ENCODE peak calls at places on chromosomes 16 and 17, in eight cellular contexts. One of them, this sample, is unnamed.

GRCh38 chr16:88005148-88005547 is 53.9 kb downstream of the BANP start:
- DNase-seq in AG09319: no peak
- DNase-seq in left lung: no peak
- DNase-seq in type B pancreatic cell: no peak
- DNase-seq in endothelial cell: peak
- DNase-seq in lower leg skin: peak
- DNase-seq in progenitor cell of endocrine pancreas: no peak
- DNase-seq in GM12865: no peak
- DNase-seq in this sample: peak

GRCh38 chr16:87487361-87487924 is 5.4 kb downstream of the ZCCHC14 start:
- DNase-seq in left lung: peak
- DNase-seq in AG09319: no peak
- DNase-seq in progenitor cell of endocrine pancreas: no peak
- DNase-seq in GM12865: no peak
- DNase-seq in type B pancreatic cell: no peak
- DNase-seq in lower leg skin: peak
- DNase-seq in endothelial cell: no peak
- DNase-seq in this sample: no peak

GRCh38 chr17:410674-411401 is 58.2 kb upstream of the RPH3AL start:
- DNase-seq in lower leg skin: no peak
- DNase-seq in endothelial cell: no peak
- DNase-seq in AG09319: no peak
- DNase-seq in progenitor cell of endocrine pancreas: peak
- DNase-seq in GM12865: peak
- DNase-seq in left lung: no peak
- DNase-seq in type B pancreatic cell: no peak
- DNase-seq in this sample: peak

GRCh38 chr17:2634361-2634960 is 41.0 kb downstream of the PAFAH1B1 start:
- DNase-seq in type B pancreatic cell: no peak
- DNase-seq in left lung: no peak
- DNase-seq in lower leg skin: no peak
- DNase-seq in GM12865: no peak
- DNase-seq in endothelial cell: no peak
- DNase-seq in AG09319: no peak
- DNase-seq in progenitor cell of endocrine pancreas: no peak
- DNase-seq in this sample: no peak

GRCh38 chr17:83064021-83064731 is 15.2 kb upstream of the METRNL start:
- DNase-seq in endothelial cell: no peak
- DNase-seq in left lung: peak
- DNase-seq in AG09319: no peak
- DNase-seq in GM12865: no peak
- DNase-seq in lower leg skin: peak
- DNase-seq in progenitor cell of endocrine pancreas: peak
- DNase-seq in type B pancreatic cell: peak
- DNase-seq in this sample: no peak

GRCh38 chr17:76272541-76273434 is 7.6 kb downstream of the UBALD2 start:
- DNase-seq in type B pancreatic cell: no peak
- DNase-seq in lower leg skin: peak
- DNase-seq in AG09319: no peak
- DNase-seq in left lung: no peak
- DNase-seq in endothelial cell: no peak
- DNase-seq in progenitor cell of endocrine pancreas: no peak
- DNase-seq in GM12865: peak
- DNase-seq in this sample: no peak

GRCh38 chr16:60776311-60776710 is 1259.9 kb downstream of the CDH8 start:
- DNase-seq in left lung: no peak
- DNase-seq in GM12865: no peak
- DNase-seq in endothelial cell: no peak
- DNase-seq in AG09319: no peak
- DNase-seq in lower leg skin: no peak
- DNase-seq in progenitor cell of endocrine pancreas: no peak
- DNase-seq in type B pancreatic cell: no peak
- DNase-seq in this sample: no peak

GRCh38 chr17:31274252-31274651 is 22.8 kb downstream of the OMG start:
- DNase-seq in lower leg skin: no peak
- DNase-seq in type B pancreatic cell: no peak
- DNase-seq in AG09319: peak
- DNase-seq in GM12865: no peak
- DNase-seq in endothelial cell: no peak
- DNase-seq in left lung: no peak
- DNase-seq in progenitor cell of endocrine pancreas: no peak
- DNase-seq in this sample: peak

GRCh38 chr16:88306860-88307545 is 75.8 kb upstream of the ZNF469 start:
- DNase-seq in GM12865: no peak
- DNase-seq in left lung: no peak
- DNase-seq in AG09319: peak
- DNase-seq in progenitor cell of endocrine pancreas: no peak
- DNase-seq in lower leg skin: no peak
- DNase-seq in type B pancreatic cell: no peak
- DNase-seq in endothelial cell: no peak
- DNase-seq in this sample: peak

GRCh38 chr16:2473999-2474876 is 689 bp upstream of the TBC1D24 start:
- DNase-seq in lower leg skin: no peak
- DNase-seq in type B pancreatic cell: no peak
- DNase-seq in progenitor cell of endocrine pancreas: no peak
- DNase-seq in AG09319: no peak
- DNase-seq in left lung: no peak
- DNase-seq in GM12865: peak
- DNase-seq in endothelial cell: peak
- DNase-seq in this sample: no peak

GRCh38 chr17:28216528-28216927 is 102.5 kb upstream of the TMEM97 start:
- DNase-seq in left lung: no peak
- DNase-seq in type B pancreatic cell: no peak
- DNase-seq in progenitor cell of endocrine pancreas: no peak
- DNase-seq in AG09319: no peak
- DNase-seq in endothelial cell: no peak
- DNase-seq in lower leg skin: peak
- DNase-seq in GM12865: no peak
- DNase-seq in this sample: peak

GRCh38 chr17:43468746-43469544 is 14.8 kb upstream of the DHX8 start:
- DNase-seq in AG09319: peak
- DNase-seq in endothelial cell: no peak
- DNase-seq in left lung: no peak
- DNase-seq in type B pancreatic cell: no peak
- DNase-seq in GM12865: no peak
- DNase-seq in progenitor cell of endocrine pancreas: no peak
- DNase-seq in lower leg skin: no peak
- DNase-seq in this sample: peak

GRCh38 chr17:82623707-82624106 is 24.5 kb downstream of the WDR45B start:
- DNase-seq in endothelial cell: no peak
- DNase-seq in lower leg skin: no peak
- DNase-seq in type B pancreatic cell: no peak
- DNase-seq in left lung: no peak
- DNase-seq in GM12865: no peak
- DNase-seq in progenitor cell of endocrine pancreas: no peak
- DNase-seq in AG09319: no peak
- DNase-seq in this sample: no peak

GRCh38 chr17:64309021-64309420 is 46.0 kb upstream of the TEX2 start:
- DNase-seq in left lung: no peak
- DNase-seq in progenitor cell of endocrine pancreas: no peak
- DNase-seq in GM12865: peak
- DNase-seq in endothelial cell: no peak
- DNase-seq in AG09319: no peak
- DNase-seq in lower leg skin: no peak
- DNase-seq in type B pancreatic cell: no peak
- DNase-seq in this sample: no peak

GRCh38 chr17:56629450-56630187 is 36.1 kb downstream of the NOG start:
- DNase-seq in progenitor cell of endocrine pancreas: no peak
- DNase-seq in lower leg skin: no peak
- DNase-seq in GM12865: peak
- DNase-seq in endothelial cell: peak
- DNase-seq in AG09319: peak
- DNase-seq in type B pancreatic cell: no peak
- DNase-seq in left lung: no peak
- DNase-seq in this sample: peak

GRCh38 chr16:29815032-29815721 is 775 bp upstream of the PAGR1 start:
- DNase-seq in endothelial cell: peak
- DNase-seq in progenitor cell of endocrine pancreas: no peak
- DNase-seq in lower leg skin: peak
- DNase-seq in type B pancreatic cell: no peak
- DNase-seq in AG09319: no peak
- DNase-seq in GM12865: no peak
- DNase-seq in left lung: no peak
- DNase-seq in this sample: no peak

GRCh38 chr16:81036751-81037350 is 1.2 kb downstream of the ATMIN start:
- DNase-seq in GM12865: peak
- DNase-seq in type B pancreatic cell: no peak
- DNase-seq in progenitor cell of endocrine pancreas: no peak
- DNase-seq in endothelial cell: no peak
- DNase-seq in left lung: no peak
- DNase-seq in lower leg skin: no peak
- DNase-seq in AG09319: no peak
- DNase-seq in this sample: peak

GRCh38 chr17:77107506-77108433 is 33.0 kb upstream of the SEC14L1 start:
- DNase-seq in type B pancreatic cell: no peak
- DNase-seq in lower leg skin: no peak
- DNase-seq in GM12865: peak
- DNase-seq in progenitor cell of endocrine pancreas: no peak
- DNase-seq in endothelial cell: no peak
- DNase-seq in left lung: no peak
- DNase-seq in AG09319: no peak
- DNase-seq in this sample: no peak

GRCh38 chr16:27154573-27155521 is 48.5 kb upstream of the KDM8 start:
- DNase-seq in type B pancreatic cell: peak
- DNase-seq in AG09319: no peak
- DNase-seq in lower leg skin: peak
- DNase-seq in left lung: peak
- DNase-seq in GM12865: peak
- DNase-seq in progenitor cell of endocrine pancreas: peak
- DNase-seq in endothelial cell: peak
- DNase-seq in this sample: peak

GRCh38 chr17:59753522-59754467 is 46.3 kb downstream of the VMP1 start:
- DNase-seq in endothelial cell: no peak
- DNase-seq in type B pancreatic cell: no peak
- DNase-seq in left lung: no peak
- DNase-seq in AG09319: peak
- DNase-seq in GM12865: peak
- DNase-seq in lower leg skin: no peak
- DNase-seq in progenitor cell of endocrine pancreas: no peak
- DNase-seq in this sample: peak

GRCh38 chr16:89847930-89848297 is 19.6 kb downstream of the SPIRE2 start:
- DNase-seq in lower leg skin: no peak
- DNase-seq in AG09319: no peak
- DNase-seq in type B pancreatic cell: no peak
- DNase-seq in endothelial cell: no peak
- DNase-seq in progenitor cell of endocrine pancreas: no peak
- DNase-seq in left lung: no peak
- DNase-seq in GM12865: no peak
- DNase-seq in this sample: no peak

GRCh38 chr17:61389670-61390478 is 9.8 kb upstream of the TBX2 start:
- DNase-seq in endothelial cell: peak
- DNase-seq in left lung: no peak
- DNase-seq in type B pancreatic cell: no peak
- DNase-seq in lower leg skin: no peak
- DNase-seq in progenitor cell of endocrine pancreas: no peak
- DNase-seq in AG09319: no peak
- DNase-seq in GM12865: peak
- DNase-seq in this sample: peak

GRCh38 chr16:31256466-31256865 is 3.3 kb upstream of the ITGAM start:
- DNase-seq in type B pancreatic cell: no peak
- DNase-seq in left lung: no peak
- DNase-seq in progenitor cell of endocrine pancreas: no peak
- DNase-seq in GM12865: no peak
- DNase-seq in lower leg skin: no peak
- DNase-seq in endothelial cell: no peak
- DNase-seq in AG09319: no peak
- DNase-seq in this sample: no peak

GRCh38 chr17:59707971-59708425 is 544 bp downstream of the VMP1 start:
- DNase-seq in GM12865: no peak
- DNase-seq in endothelial cell: no peak
- DNase-seq in progenitor cell of endocrine pancreas: no peak
- DNase-seq in type B pancreatic cell: no peak
- DNase-seq in AG09319: no peak
- DNase-seq in lower leg skin: no peak
- DNase-seq in left lung: no peak
- DNase-seq in this sample: no peak

GRCh38 chr16:83953796-83954576 is 946 bp downstream of the OSGIN1 start:
- DNase-seq in progenitor cell of endocrine pancreas: no peak
- DNase-seq in GM12865: peak
- DNase-seq in left lung: no peak
- DNase-seq in AG09319: no peak
- DNase-seq in type B pancreatic cell: no peak
- DNase-seq in lower leg skin: no peak
- DNase-seq in endothelial cell: no peak
- DNase-seq in this sample: peak
- TF ChIP-seq CTCF in progenitor cell of endocrine pancreas: peak
- TF ChIP-seq CTCF in GM12865: peak
- TF ChIP-seq CTCF in left lung: peak
- TF ChIP-seq CTCF in AG09319: peak
- TF ChIP-seq CTCF in type B pancreatic cell: peak
- TF ChIP-seq CTCF in lower leg skin: no peak
- TF ChIP-seq CTCF in endothelial cell: peak
- TF ChIP-seq CTCF in this sample: peak

GRCh38 chr17:20116683-20117309 is 107.6 kb downstream of the SPECC1 start:
- DNase-seq in type B pancreatic cell: no peak
- DNase-seq in lower leg skin: no peak
- DNase-seq in endothelial cell: peak
- DNase-seq in GM12865: peak
- DNase-seq in progenitor cell of endocrine pancreas: peak
- DNase-seq in AG09319: peak
- DNase-seq in left lung: no peak
- DNase-seq in this sample: peak
- TF ChIP-seq CTCF in type B pancreatic cell: peak
- TF ChIP-seq CTCF in lower leg skin: peak
- TF ChIP-seq CTCF in endothelial cell: peak
- TF ChIP-seq CTCF in GM12865: peak
- TF ChIP-seq CTCF in progenitor cell of endocrine pancreas: peak
- TF ChIP-seq CTCF in AG09319: peak
- TF ChIP-seq CTCF in left lung: peak
- TF ChIP-seq CTCF in this sample: peak

GRCh38 chr16:64962786-64963185 is 159.1 kb downstream of the CDH11 start:
- DNase-seq in endothelial cell: no peak
- DNase-seq in AG09319: no peak
- DNase-seq in GM12865: no peak
- DNase-seq in lower leg skin: no peak
- DNase-seq in left lung: no peak
- DNase-seq in type B pancreatic cell: no peak
- DNase-seq in progenitor cell of endocrine pancreas: no peak
- DNase-seq in this sample: no peak
- TF ChIP-seq CTCF in endothelial cell: no peak
- TF ChIP-seq CTCF in AG09319: no peak
- TF ChIP-seq CTCF in GM12865: no peak
- TF ChIP-seq CTCF in lower leg skin: no peak
- TF ChIP-seq CTCF in left lung: no peak
- TF ChIP-seq CTCF in type B pancreatic cell: no peak
- TF ChIP-seq CTCF in progenitor cell of endocrine pancreas: no peak
- TF ChIP-seq CTCF in this sample: no peak

DNA sequence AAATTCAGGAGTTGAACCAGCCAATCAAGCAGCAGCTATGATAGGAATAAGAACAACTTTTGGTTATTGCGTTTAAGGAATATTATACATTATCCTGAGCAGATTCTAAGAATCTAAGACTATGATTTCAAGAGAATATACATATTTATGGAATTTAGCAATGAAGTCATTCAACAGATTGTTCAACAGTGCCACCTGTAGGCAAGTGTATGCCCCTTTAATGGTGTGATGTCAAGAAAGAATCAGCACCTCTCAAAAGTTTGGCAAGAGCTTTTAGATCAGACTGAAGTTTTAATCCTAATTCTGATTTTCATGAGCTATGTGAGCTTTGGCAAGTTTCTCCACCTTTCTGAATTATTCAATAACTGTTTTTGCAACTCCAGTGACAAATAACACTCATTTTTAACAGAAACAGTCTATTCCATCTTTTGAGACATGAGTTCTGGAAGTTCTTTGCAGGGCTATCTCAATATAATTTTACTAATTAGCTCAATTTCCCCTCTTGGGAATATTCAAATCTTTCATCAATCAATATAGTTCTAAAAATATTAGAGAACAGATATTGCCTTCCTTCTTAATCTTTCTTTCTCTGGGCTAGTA is 474.3 kb upstream of the TOM1L1 start:
- DNase-seq in endothelial cell: no peak
- DNase-seq in left lung: no peak
- DNase-seq in GM12865: peak
- DNase-seq in AG09319: no peak
- DNase-seq in lower leg skin: no peak
- DNase-seq in progenitor cell of endocrine pancreas: no peak
- DNase-seq in type B pancreatic cell: no peak
- DNase-seq in this sample: no peak
- TF ChIP-seq CTCF in endothelial cell: peak
- TF ChIP-seq CTCF in left lung: no peak
- TF ChIP-seq CTCF in GM12865: peak
- TF ChIP-seq CTCF in AG09319: no peak
- TF ChIP-seq CTCF in lower leg skin: no peak
- TF ChIP-seq CTCF in progenitor cell of endocrine pancreas: peak
- TF ChIP-seq CTCF in type B pancreatic cell: peak
- TF ChIP-seq CTCF in this sample: no peak